ENCODE peak calls at places on chromosomes 6 and 20, in eight cellular contexts. V is thyroid gland; C is activated CD4-positive, alpha-beta T cell treated with anti-CD3 and anti-CD28 coated beads, Interleukin-2, amount 50 U/mL, for 1 hour; Q is IMR-90; I is activated CD8-positive, alpha-beta memory T cell treated with anti-CD3 and anti-CD28 coated beads for 24 hours; O is amniotic epithelial cell; S is uterus; K is stimulated activated CD4-positive, alpha-beta T cell treated with anti-CD3 and anti-CD28 coated beads, Interleukin-1b, Interleukin-23, amount 100 ng/mL, for 1 hour. X is an unnamed sample.

GRCh38 chr20:47221036-47221625 is 135.4 kb downstream of the ZMYND8 start:
- DNase-seq in V (no peak), C (no peak), Q (no peak), I (no peak), O (no peak), S (no peak), K (no peak), X (no peak)

GRCh38 chr6:74170118-74170517 is 474.1 kb downstream of the CD109 start:
- DNase-seq in V (no peak), C (no peak), Q (peak; percentile 99), I (no peak), O (peak; percentile 93), S (peak; percentile 24), K (no peak), X (peak; percentile 44)

GRCh38 chr6:137353346-137353745 is 134.2 kb upstream of the IFNGR1 start:
- DNase-seq in V (no peak), C (no peak), Q (no peak), I (no peak), O (no peak), S (no peak), K (no peak), X (peak; percentile 58)

GRCh38 chr20:34365765-34366213 is 2.7 kb downstream of the ITCH start:
- DNase-seq in V (no peak), C (no peak), Q (no peak), I (no peak), O (no peak), S (no peak), K (no peak), X (no peak)

GRCh38 chr6:140062042-140063041 is 687.9 kb upstream of the CITED2 start:
- DNase-seq in V (peak; percentile 96), C (no peak), Q (peak; percentile 96), I (no peak), O (peak; percentile 99), S (peak; percentile 76), K (no peak), X (peak; percentile 99)

GRCh38 chr6:74549746-74550145 is 656.1 kb downstream of the COL12A1 start:
- DNase-seq in V (no peak), C (no peak), Q (no peak), I (no peak), O (no peak), S (no peak), K (no peak), X (no peak)

GRCh38 chr20:58638467-58639181 is 12.5 kb upstream of the STX16 start:
- DNase-seq in V (no peak), C (no peak), Q (no peak), I (no peak), O (no peak), S (peak; percentile 7), K (no peak), X (no peak)

GRCh38 chr6:143111443-143111842 is 50.8 kb downstream of the AIG1 start:
- DNase-seq in V (no peak), C (no peak), Q (no peak), I (no peak), O (no peak), S (no peak), K (no peak), X (no peak)

GRCh38 chr6:113299526-113299925 is 557.6 kb upstream of the MARCKS start:
- DNase-seq in V (no peak), C (no peak), Q (peak; percentile 41), I (no peak), O (no peak), S (no peak), K (no peak), X (peak; percentile 17)

GRCh38 chr6:33790306-33790855 is 1.5 kb upstream of the LEMD2 start:
- DNase-seq in V (no peak), C (no peak), Q (no peak), I (no peak), O (no peak), S (no peak), K (no peak), X (no peak)

GRCh38 chr6:26251354-26252081 is 113.5 kb upstream of the BTN3A2 start:
- DNase-seq in V (peak; percentile 66), C (peak; percentile 38), Q (peak; percentile 95), I (peak; percentile 86), O (peak; percentile 95), S (peak; percentile 50), K (no peak), X (peak; percentile 95)

GRCh38 chr6:89951574-89952360 is 57.5 kb downstream of the GJA10 start:
- DNase-seq in V (peak; percentile 15), C (no peak), Q (peak; percentile 31), I (peak; percentile 49), O (peak; percentile 82), S (no peak), K (no peak), X (peak; percentile 62)

GRCh38 chr6:142746524-142746923 is 198.5 kb downstream of the HIVEP2 start:
- DNase-seq in V (peak; percentile 19), C (peak; percentile 11), Q (peak; percentile 27), I (no peak), O (peak; percentile 20), S (no peak), K (no peak), X (peak; percentile 49)

GRCh38 chr6:95143408-95144180 is 433.7 kb upstream of the MANEA start:
- DNase-seq in V (no peak), C (no peak), Q (no peak), I (no peak), O (no peak), S (no peak), K (no peak), X (no peak)

GRCh38 chr6:33181141-33181540 is 11.1 kb downstream of the COL11A2 start:
- DNase-seq in V (peak; percentile 53), C (no peak), Q (no peak), I (no peak), O (no peak), S (no peak), K (no peak), X (no peak)

GRCh38 chr6:26183237-26183580 is 96.0 kb downstream of the HFE start:
- DNase-seq in V (no peak), C (no peak), Q (no peak), I (peak; percentile 72), O (no peak), S (no peak), K (no peak), X (no peak)

GRCh38 chr6:93219447-93219846 is 199.9 kb downstream of the EPHA7 start:
- DNase-seq in V (no peak), C (no peak), Q (no peak), I (no peak), O (no peak), S (no peak), K (no peak), X (no peak)

GRCh38 chr20:46438156-46438750 is 31.8 kb upstream of the ELMO2 start:
- DNase-seq in V (peak; percentile 1), C (peak; percentile 5), Q (peak; percentile 32), I (no peak), O (peak; percentile 18), S (no peak), K (no peak), X (peak; percentile 67)

GRCh38 chr6:90538651-90539050 is 48.2 kb downstream of the MAP3K7 start:
- DNase-seq in V (no peak), C (no peak), Q (peak; percentile 51), I (no peak), O (peak; percentile 68), S (no peak), K (no peak), X (peak; percentile 59)

GRCh38 chr6:148177589-148178233 is 164.9 kb upstream of the SASH1 start:
- DNase-seq in V (peak; percentile 81), C (peak; percentile 18), Q (peak; percentile 68), I (peak; percentile 65), O (peak; percentile 49), S (peak; percentile 69), K (peak; percentile 15), X (peak; percentile 70)

GRCh38 chr20:10504893-10505292 is 69.8 kb downstream of the SLX4IP start:
- DNase-seq in V (no peak), C (no peak), Q (peak; percentile 21), I (no peak), O (peak; percentile 98), S (peak; percentile 74), K (no peak), X (peak; percentile 53)

GRCh38 chr6:108526739-108527174 is 34.0 kb upstream of the FOXO3 start:
- DNase-seq in V (no peak), C (no peak), Q (peak; percentile 62), I (no peak), O (peak; percentile 55), S (no peak), K (no peak), X (peak; percentile 76)

GRCh38 chr6:159935065-159935464 is 33.8 kb upstream of the IGF2R start:
- DNase-seq in V (no peak), C (no peak), Q (peak; percentile 55), I (no peak), O (peak; percentile 47), S (no peak), K (no peak), X (peak; percentile 51)

GRCh38 chr6:96795481-96795880 is 41.8 kb downstream of the GPR63 start:
- DNase-seq in V (no peak), C (no peak), Q (no peak), I (no peak), O (no peak), S (no peak), K (no peak), X (no peak)

GRCh38 chr20:57417830-57418780 is 26.9 kb downstream of the RBM38 start:
- DNase-seq in V (no peak), C (no peak), Q (no peak), I (no peak), O (no peak), S (no peak), K (no peak), X (no peak)

GRCh38 chr20:37590938-37591490 is 63.3 kb upstream of the BLCAP start:
- DNase-seq in V (no peak), C (no peak), Q (no peak), I (no peak), O (no peak), S (no peak), K (no peak), X (no peak)

GRCh38 chr6:41770381-41771057 is 9.2 kb downstream of the FRS3 start:
- DNase-seq in V (no peak), C (no peak), Q (no peak), I (no peak), O (no peak), S (no peak), K (no peak), X (no peak)

GRCh38 chr20:42074944-42075343 is 456.8 kb upstream of the CHD6 start:
- DNase-seq in V (no peak), C (no peak), Q (no peak), I (no peak), O (no peak), S (no peak), K (no peak), X (no peak)

GRCh38 chr6:112581015-112581414 is 233.9 kb downstream of the RFPL4B start:
- DNase-seq in V (no peak), C (no peak), Q (no peak), I (no peak), O (no peak), S (no peak), K (no peak), X (no peak)

GRCh38 chr6:89321131-89321530 is 6.0 kb upstream of the GABRR2 start:
- DNase-seq in V (no peak), C (no peak), Q (no peak), I (no peak), O (no peak), S (no peak), K (no peak), X (no peak)

GRCh38 chr20:63011798-63012197 is 5.0 kb upstream of the BHLHE23 start:
- DNase-seq in V (peak; percentile 50), C (no peak), Q (no peak), I (no peak), O (no peak), S (no peak), K (no peak), X (peak; percentile 12)

GRCh38 chr20:47960277-47960676 is 175.0 kb upstream of the SULF2 start:
- DNase-seq in V (no peak), C (no peak), Q (no peak), I (no peak), O (no peak), S (no peak), K (no peak), X (no peak)

GRCh38 chr6:109790131-109790530 is 99.0 kb downstream of the FIG4 start:
- DNase-seq in V (no peak), C (no peak), Q (peak; percentile 79), I (no peak), O (peak; percentile 31), S (no peak), K (no peak), X (peak; percentile 62)

GRCh38 chr6:50819906-50820589 is 1.4 kb downstream of the TFAP2B start:
- DNase-seq in V (no peak), C (no peak), Q (no peak), I (no peak), O (no peak), S (no peak), K (no peak), X (no peak)

X was measured in choroid plexus epithelial cell.